ENCODE peak calls at places on chromosomes 16 and 17, in seven cellular contexts. X is HCT116, K is SJSA1, Z is ascending aorta, B is cardiac muscle cell, D is OCI-LY7, V is neuronal stem cell. Y is an unnamed sample.

GRCh38 chr17:82871056-82871775 is 31.4 kb upstream of the ZNF750 start:
- DNase-seq in X (no peak), K (no peak), B (no peak), D (peak; percentile 99), V (no peak), Z (no peak), Y (no peak)

GRCh38 chr17:68141050-68141449 is 105.5 kb downstream of the KPNA2 start:
- DNase-seq in Z (no peak), V (no peak), D (no peak), X (no peak), B (no peak), K (no peak), Y (no peak)

GRCh38 chr16:74500907-74501306 is 79.6 kb upstream of the CLEC18B start:
- DNase-seq in D (no peak), Z (no peak), V (no peak), K (no peak), B (no peak), X (no peak), Y (no peak)

GRCh38 chr16:49183911-49184310 is 97.7 kb downstream of the CBLN1 start:
- DNase-seq in B (no peak), D (peak; percentile 64), V (peak; percentile 15), Z (no peak), K (peak; percentile 2), X (peak; percentile 31), Y (peak; percentile 12)

GRCh38 chr17:5558815-5559785 is 25.2 kb downstream of the NLRP1 start:
- DNase-seq in K (no peak), B (no peak), Z (no peak), V (no peak), D (no peak), X (no peak), Y (no peak)

GRCh38 chr16:89564476-89565255 is 4.2 kb downstream of the RPL13 start:
- DNase-seq in D (peak; percentile 41), Z (no peak), B (no peak), X (no peak), V (no peak), K (no peak), Y (no peak)

GRCh38 chr16:29192329-29193247 is 207.7 kb downstream of the LAT start:
- DNase-seq in X (no peak), K (no peak), Z (no peak), V (no peak), B (no peak), D (peak; percentile 22), Y (no peak)

GRCh38 chr17:37642706-37643105 is 540 bp downstream of the DDX52 start:
- DNase-seq in V (no peak), K (no peak), Z (no peak), B (peak; percentile 35), X (no peak), D (peak; percentile 16), Y (no peak)

GRCh38 chr17:76690596-76691280 is 20.0 kb downstream of the MXRA7 start:
- DNase-seq in Z (no peak), V (no peak), D (no peak), B (no peak), K (peak; percentile 97), X (no peak), Y (no peak)

GRCh38 chr16:25011891-25012499 is 3.2 kb downstream of the ARHGAP17 start:
- DNase-seq in B (no peak), Z (no peak), D (no peak), V (no peak), K (no peak), X (no peak), Y (no peak)
- H3K4me1 ChIP-seq in B (no peaks in the 10 kb centered on the region), Z (peaks cover 45% of the 10 kb centered on the region), D (peaks cover 53% of the 10 kb centered on the region), V (peaks cover 4% of the 10 kb centered on the region), K (peaks cover 77% of the 10 kb centered on the region), X (peaks cover 31% of the 10 kb centered on the region), Y (no peaks in the 10 kb centered on the region)

GRCh38 chr16:88487124-88487432 is 34.0 kb downstream of the ZFPM1 start:
- DNase-seq in B (no peak), K (no peak), V (no peak), X (no peak), D (no peak), Z (no peak), Y (no peak)
- H3K4me1 ChIP-seq in B (no peaks in the 10 kb centered on the region), K (no peaks in the 10 kb centered on the region), V (peaks cover 11% of the 10 kb centered on the region), X (peaks cover 13% of the 10 kb centered on the region), D (peaks cover 7% of the 10 kb centered on the region), Z (no peaks in the 10 kb centered on the region), Y (no peaks in the 10 kb centered on the region)

GRCh38 chr16:70548936-70549335 is 25.3 kb downstream of the SF3B3 start:
- DNase-seq in X (no peak), B (no peak), Z (no peak), V (no peak), K (no peak), D (no peak), Y (peak; percentile 37)
- H3K4me1 ChIP-seq in X (no peaks in the 10 kb centered on the region), B (peaks cover 6% of the 10 kb centered on the region), Z (no peaks in the 10 kb centered on the region), V (no peaks in the 10 kb centered on the region), K (peaks cover 31% of the 10 kb centered on the region), D (no peaks in the 10 kb centered on the region), Y (no peaks in the 10 kb centered on the region)

DNA sequence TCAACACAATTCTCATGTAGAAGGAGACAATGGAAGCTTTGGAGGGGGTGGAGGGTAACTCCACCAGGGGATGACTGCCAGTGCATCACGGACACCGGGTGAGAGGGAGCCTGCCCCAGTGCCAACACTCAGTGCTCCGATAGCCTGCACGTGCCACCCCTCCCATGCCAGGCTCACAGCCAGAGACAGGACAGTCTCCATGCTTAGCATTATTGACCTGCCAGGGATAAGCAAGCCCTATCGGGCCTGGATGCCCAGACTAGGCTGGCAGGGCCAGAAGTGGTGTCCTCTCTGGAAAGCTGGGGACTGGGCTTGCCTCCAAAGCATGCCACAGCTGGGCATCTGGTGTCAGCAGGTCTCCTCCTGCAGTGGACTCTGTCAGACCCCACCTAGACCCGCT is 1.6 kb upstream of the RHBDF1 start:
- DNase-seq in Z (no peak), K (no peak), X (no peak), V (no peak), B (no peak), D (no peak), Y (no peak)
- H3K4me1 ChIP-seq in Z (peaks cover 62% of the 10 kb centered on the region), K (peaks cover 78% of the 10 kb centered on the region), X (peaks cover 49% of the 10 kb centered on the region), V (peaks cover 65% of the 10 kb centered on the region), B (peaks cover 29% of the 10 kb centered on the region), D (peaks cover 27% of the 10 kb centered on the region), Y (peaks cover 11% of the 10 kb centered on the region)

DNA sequence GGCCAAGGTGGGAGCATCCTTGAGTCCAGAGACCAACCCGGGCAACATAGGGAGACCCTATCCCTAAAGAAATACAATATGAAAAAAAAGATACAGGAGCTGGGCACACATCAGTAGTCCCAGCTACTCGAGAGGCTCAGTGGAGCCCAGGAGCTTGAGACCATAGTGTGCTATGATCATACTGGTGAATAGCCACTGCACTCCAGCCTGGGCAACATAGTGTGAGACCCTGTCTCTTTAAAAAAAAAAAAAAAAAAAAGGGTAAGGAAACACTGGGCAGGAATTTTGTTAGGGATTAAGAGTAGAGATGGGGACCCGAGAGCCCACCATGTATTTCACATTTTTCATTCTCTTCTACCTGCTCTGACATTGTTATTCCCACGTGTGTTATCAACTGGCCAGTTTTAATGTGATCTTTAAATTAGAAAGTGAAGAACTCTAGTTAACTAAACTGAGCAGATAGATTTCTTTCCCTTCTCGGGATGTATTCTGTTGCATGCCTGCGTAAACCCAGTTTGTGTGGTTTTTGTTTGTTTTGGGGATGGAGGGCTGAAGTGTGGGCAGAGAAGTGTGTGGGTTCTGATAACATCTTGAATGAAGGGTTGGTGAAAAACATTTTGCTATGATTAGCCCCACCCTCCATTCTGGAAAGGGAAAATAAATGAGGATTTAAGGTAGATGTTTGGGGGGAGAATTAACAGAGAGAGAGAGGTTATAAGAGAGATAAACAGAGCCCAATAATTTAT is 17.2 kb upstream of the SNTB2 start:
- DNase-seq in X (no peak), K (no peak), D (no peak), Z (no peak), V (no peak), B (no peak), Y (no peak)
- H3K4me1 ChIP-seq in X (peaks cover 37% of the 10 kb centered on the region), K (peaks cover 33% of the 10 kb centered on the region), D (no peaks in the 10 kb centered on the region), Z (peaks cover 24% of the 10 kb centered on the region), V (peaks cover 3% of the 10 kb centered on the region), B (peaks cover 12% of the 10 kb centered on the region), Y (peaks cover 23% of the 10 kb centered on the region)

DNA sequence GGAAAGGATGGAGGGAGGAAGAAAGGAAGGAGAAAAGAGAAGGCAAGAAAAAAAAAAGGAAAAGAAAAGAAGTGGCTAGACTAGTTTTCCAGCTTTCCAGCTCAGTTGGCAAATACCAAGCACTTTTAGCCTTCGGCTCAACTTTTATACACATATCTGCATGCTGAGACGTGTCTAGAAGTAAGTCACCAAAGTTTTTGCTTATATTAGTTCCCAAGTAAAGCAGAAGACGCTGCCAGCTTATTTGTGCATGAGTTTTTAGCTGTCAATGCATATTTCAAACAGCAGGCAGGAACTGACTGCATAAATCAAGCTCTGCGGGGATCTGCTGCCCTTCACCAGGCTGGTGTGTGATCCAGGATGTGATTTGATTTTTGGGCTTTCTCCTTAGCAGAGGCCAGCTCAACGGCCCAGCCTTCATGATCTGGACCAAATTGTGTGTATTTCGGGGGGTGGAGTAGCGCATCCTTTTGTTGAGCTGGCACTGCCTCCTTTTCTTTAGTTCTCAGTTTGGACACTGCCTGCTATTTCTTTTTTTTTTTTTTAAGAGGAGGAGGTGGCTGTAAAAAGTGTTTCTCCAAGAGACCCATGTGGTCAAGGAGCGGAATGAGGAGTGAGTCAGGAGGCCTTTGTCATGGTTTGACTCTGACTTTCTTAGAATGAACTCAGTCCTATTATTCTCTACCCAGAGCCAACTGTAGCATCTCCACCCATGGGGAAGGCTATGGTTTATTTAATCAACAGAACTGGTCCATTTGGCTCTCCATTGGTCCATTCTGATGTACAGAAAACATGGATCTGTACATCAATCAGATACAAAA is 162.6 kb upstream of the XYLT1 start:
- DNase-seq in X (no peak), K (no peak), B (no peak), Z (no peak), D (no peak), V (no peak), Y (peak; percentile 88)
- H3K4me1 ChIP-seq in X (no peaks in the 10 kb centered on the region), K (no peaks in the 10 kb centered on the region), B (no peaks in the 10 kb centered on the region), Z (no peaks in the 10 kb centered on the region), D (no peaks in the 10 kb centered on the region), V (no peaks in the 10 kb centered on the region), Y (peaks cover 13% of the 10 kb centered on the region)

GRCh38 chr16:57178793-57179212 is 7.0 kb downstream of the PSME3IP1 start:
- DNase-seq in V (no peak), Z (no peak), X (no peak), D (no peak), B (no peak), K (peak; percentile 48), Y (no peak)
- H3K4me1 ChIP-seq in V (peaks cover 9% of the 10 kb centered on the region), Z (no peaks in the 10 kb centered on the region), X (no peaks in the 10 kb centered on the region), D (peaks cover 11% of the 10 kb centered on the region), B (no peaks in the 10 kb centered on the region), K (peaks cover 16% of the 10 kb centered on the region), Y (no peaks in the 10 kb centered on the region)

Y was measured in foreskin keratinocyte.